ENCODE peak calls at places on chromosomes 2 and 18, in eight cellular contexts. Y, E, V, S, O, L, W and H are unnamed samples.
A peak's percentile ranks its signal among the peaks of the same experiment; 100 is the strongest.

GRCh38 chr18:7575465-7576026 is 8.4 kb downstream of the PTPRM start:
- DNase-seq in Y (no peak), E (no peak), V (no peak), S (no peak), O (no peak), L (no peak), W (peak; percentile 71), H (no peak)

GRCh38 chr2:50535971-50536759 is 495.8 kb downstream of the NRXN1 start:
- DNase-seq in Y (peak; percentile 19), E (no peak), V (no peak), S (no peak), O (no peak), L (no peak), W (peak; percentile 34), H (no peak)

GRCh38 chr2:112621792-112622527 is 23.8 kb upstream of the SLC20A1 start:
- DNase-seq in Y (no peak), E (no peak), V (no peak), S (no peak), O (no peak), L (no peak), W (peak; percentile 95), H (peak; percentile 21)

GRCh38 chr18:63553117-63553516 is 10.9 kb downstream of the SERPINB12 start:
- DNase-seq in Y (no peak), E (no peak), V (no peak), S (no peak), O (no peak), L (no peak), W (peak; percentile 71), H (no peak)

GRCh38 chr2:226176298-226176984 is 623.2 kb downstream of the IRS1 start:
- DNase-seq in Y (no peak), E (no peak), V (no peak), S (no peak), O (no peak), L (no peak), W (no peak), H (no peak)

GRCh38 chr2:110674620-110675555 is 3.0 kb downstream of the BUB1 start:
- DNase-seq in Y (peak; percentile 96), E (no peak), V (no peak), S (no peak), O (no peak), L (no peak), W (peak; percentile 54), H (no peak)

GRCh38 chr2:46030330-46030729 is 266.9 kb upstream of the EPAS1 start:
- DNase-seq in Y (no peak), E (no peak), V (no peak), S (no peak), O (no peak), L (no peak), W (no peak), H (no peak)

GRCh38 chr2:5546176-5546575 is 146.0 kb upstream of the SOX11 start:
- DNase-seq in Y (no peak), E (no peak), V (no peak), S (no peak), O (no peak), L (no peak), W (peak; percentile 86), H (no peak)

GRCh38 chr18:78896111-78896510 is 83.5 kb upstream of the SALL3 start:
- DNase-seq in Y (no peak), E (no peak), V (no peak), S (no peak), O (no peak), L (no peak), W (no peak), H (no peak)